ENCODE peak calls at places on chromosomes 3 and 15, in four cellular contexts. S is astrocyte; O is NCI-H1092 treated with DMSO at 0.1 percent for 48 hours; D is stimulated activated naive CD8-positive, alpha-beta T cell treated with anti-CD3 and anti-CD28 coated beads, Interleukin-15, Interleukin-2, amounts not matched to agents 100 U/mL and 50 U/mL, for 24 hours. E is an unnamed sample.

GRCh38 chr15:63497642-63498100 is 6.7 kb upstream of the USP3 start:
- DNase-seq in S (no peak), D (peak; percentile 74), O (no peak), E (peak; percentile 88)

GRCh38 chr3:182618085-182618732 is 175.1 kb upstream of the ATP11B start:
- DNase-seq in O (peak; percentile 48), D (no peak), S (peak; percentile 39), E (no peak)

GRCh38 chr3:116028157-116028556 is 404.8 kb downstream of the GAP43 start:
- DNase-seq in O (no peak), D (no peak), S (no peak), E (no peak)

GRCh38 chr15:57551717-57552677 is 39.7 kb upstream of the MYZAP start:
- DNase-seq in S (peak; percentile 82), D (no peak), O (no peak), E (no peak)

GRCh38 chr15:60179786-60180391 is 175.8 kb downstream of the FOXB1 start:
- DNase-seq in S (peak; percentile 23), D (peak; percentile 17), O (peak; percentile 10), E (peak; percentile 77)

GRCh38 chr15:71549697-71550096 is 260.7 kb upstream of the NR2E3 start:
- DNase-seq in O (no peak), D (no peak), S (no peak), E (no peak)

GRCh38 chr3:174295336-174295735 is 563.8 kb upstream of the NAALADL2 start:
- DNase-seq in S (no peak), O (no peak), D (no peak), E (no peak)

GRCh38 chr15:72538931-72539330 is 64.8 kb downstream of the ARIH1 start:
- DNase-seq in D (no peak), O (no peak), S (no peak), E (no peak)

GRCh38 chr3:55724407-55724784 is 237.3 kb upstream of the WNT5A start:
- DNase-seq in S (no peak), O (no peak), D (no peak), E (no peak)

GRCh38 chr3:25818335-25818734 is 28.4 kb downstream of the OXSM start:
- DNase-seq in S (no peak), D (no peak), O (no peak), E (no peak)

GRCh38 chr3:55939287-55939686 is 452.2 kb upstream of the WNT5A start:
- DNase-seq in S (no peak), D (no peak), O (no peak), E (no peak)

GRCh38 chr3:120678331-120678845 is 3.7 kb downstream of the HGD start:
- DNase-seq in O (no peak), S (peak; percentile 71), D (no peak), E (no peak)

GRCh38 chr3:12822725-12823373 is 18.5 kb downstream of the RPL32 start:
- DNase-seq in S (no peak), D (no peak), O (no peak), E (no peak)

GRCh38 chr15:79028411-79028964 is 62.1 kb downstream of the RASGRF1 start:
- DNase-seq in O (peak; percentile 33), D (peak; percentile 55), S (no peak), E (peak; percentile 77)

GRCh38 chr15:78840661-78841060 is 29.4 kb upstream of the ADAMTS7 start:
- DNase-seq in O (no peak), D (peak; percentile 14), S (peak; percentile 11), E (no peak)

GRCh38 chr3:14810070-14810732 is 8.6 kb upstream of the FGD5 start:
- DNase-seq in S (no peak), O (no peak), D (no peak), E (no peak)

E was measured in activated CD4-positive, alpha-beta T cell treated with anti-CD3 and anti-CD28 coated beads, Interleukin-2, amount 10 ng/mL, durations not matched to agents 24 days and 14 days.